ENCODE peak calls at places on chromosomes 7 and 10, in seven cellular contexts. L is cardiac muscle cell, Q is foreskin fibroblast, P is body of pancreas, A is endothelial cell, G is progenitor cell of endocrine pancreas, R is stomach. S is an unnamed sample.

GRCh38 chr10:75146780-75147179 is 35.3 kb downstream of the SAMD8 start:
- DNase-seq in R (no peak), Q (no peak), P (no peak), A (no peak), G (no peak), L (no peak), S (no peak)

GRCh38 chr10:77926566-77927342 is at the start of gene DLG5:
- DNase-seq in P (peak; percentile 69), Q (peak; percentile 61), A (peak; percentile 50), L (peak; percentile 72), G (peak; percentile 43), R (peak; percentile 67), S (peak; percentile 86)

GRCh38 chr10:24313233-24313632 is 104.3 kb downstream of the KIAA1217 start:
- DNase-seq in L (no peak), P (no peak), R (no peak), A (no peak), Q (no peak), G (no peak), S (no peak)

GRCh38 chr7:23332193-23332592 is 33.1 kb downstream of the MALSU1 start:
- DNase-seq in R (no peak), P (no peak), Q (no peak), L (no peak), A (no peak), G (no peak), S (no peak)

GRCh38 chr7:104862719-104863118 is 151.3 kb upstream of the KMT2E start:
- DNase-seq in Q (no peak), P (no peak), G (no peak), A (peak; percentile 28), R (no peak), L (peak; percentile 45), S (no peak)

GRCh38 chr7:101947899-101948298 is 130.5 kb downstream of the CUX1 start:
- DNase-seq in P (peak; percentile 57), Q (no peak), A (no peak), L (peak; percentile 80), G (no peak), R (peak; percentile 77), S (no peak)

GRCh38 chr10:66192162-66192834 is 733.5 kb upstream of the LRRTM3 start:
- DNase-seq in P (peak; percentile 13), Q (no peak), R (no peak), G (no peak), A (no peak), L (no peak), S (no peak)

GRCh38 chr10:2836921-2837662 is 230.3 kb upstream of the PFKP start:
- DNase-seq in G (no peak), P (no peak), R (no peak), Q (no peak), L (no peak), A (no peak), S (no peak)

GRCh38 chr10:44925224-44925623 is 14.1 kb downstream of the TMEM72 start:
- DNase-seq in A (peak; percentile 66), L (peak; percentile 84), R (no peak), Q (no peak), G (peak; percentile 46), P (no peak), S (peak; percentile 54)

GRCh38 chr7:75686551-75686950 is 52.2 kb downstream of the HIP1 start:
- DNase-seq in L (no peak), A (no peak), P (no peak), R (no peak), G (no peak), Q (no peak), S (no peak)

GRCh38 chr10:109899578-109900355 is 23.5 kb downstream of the XPNPEP1 start:
- DNase-seq in Q (no peak), P (peak; percentile 39), G (no peak), A (no peak), R (no peak), L (no peak), S (no peak)

GRCh38 chr10:53458007-53458406 is 685.4 kb upstream of the MBL2 start:
- DNase-seq in L (no peak), R (no peak), G (no peak), Q (no peak), P (no peak), A (no peak), S (no peak)

GRCh38 chr7:47142867-47143175 is 439.1 kb downstream of the TNS3 start:
- DNase-seq in Q (no peak), P (no peak), A (no peak), G (no peak), R (no peak), L (no peak), S (no peak)

GRCh38 chr10:16585103-16585502 is 63.4 kb upstream of the C1QL3 start:
- DNase-seq in R (no peak), P (no peak), L (no peak), Q (no peak), A (no peak), G (no peak), S (no peak)

GRCh38 chr7:106568680-106569499 is 92.1 kb downstream of the CCDC71L start:
- DNase-seq in L (no peak), P (peak; percentile 16), A (no peak), G (no peak), Q (peak; percentile 76), R (no peak), S (no peak)

GRCh38 chr7:156473476-156474240 is 166.9 kb upstream of the RNF32 start:
- DNase-seq in R (peak; percentile 56), G (no peak), Q (no peak), A (peak; percentile 46), L (peak; percentile 13), P (peak; percentile 49), S (peak; percentile 66)

GRCh38 chr10:24665001-24665400 is 58.7 kb downstream of the ARHGAP21 start:
- DNase-seq in P (no peak), L (no peak), A (no peak), Q (no peak), R (no peak), G (no peak), S (no peak)

GRCh38 chr7:47142169-47142866 is 439.6 kb downstream of the TNS3 start:
- DNase-seq in Q (no peak), A (no peak), G (no peak), R (no peak), P (no peak), L (no peak), S (no peak)

GRCh38 chr7:158649279-158649678 is 55.3 kb downstream of the NCAPG2 start:
- DNase-seq in L (no peak), P (no peak), G (no peak), A (no peak), R (no peak), Q (peak; percentile 90), S (no peak)

GRCh38 chr10:44071479-44071878 is 313.4 kb downstream of the CXCL12 start:
- DNase-seq in L (no peak), Q (peak; percentile 26), P (no peak), R (no peak), A (no peak), G (no peak), S (no peak)

GRCh38 chr7:12759112-12759511 is 71.7 kb downstream of the ARL4A start:
- DNase-seq in L (no peak), G (no peak), A (no peak), P (no peak), Q (no peak), R (no peak), S (no peak)
- TF ChIP-seq CTCF in L (no peak), G (no peak), A (no peak), P (no peak), Q (no peak), R (no peak), S (no peak)

DNA sequence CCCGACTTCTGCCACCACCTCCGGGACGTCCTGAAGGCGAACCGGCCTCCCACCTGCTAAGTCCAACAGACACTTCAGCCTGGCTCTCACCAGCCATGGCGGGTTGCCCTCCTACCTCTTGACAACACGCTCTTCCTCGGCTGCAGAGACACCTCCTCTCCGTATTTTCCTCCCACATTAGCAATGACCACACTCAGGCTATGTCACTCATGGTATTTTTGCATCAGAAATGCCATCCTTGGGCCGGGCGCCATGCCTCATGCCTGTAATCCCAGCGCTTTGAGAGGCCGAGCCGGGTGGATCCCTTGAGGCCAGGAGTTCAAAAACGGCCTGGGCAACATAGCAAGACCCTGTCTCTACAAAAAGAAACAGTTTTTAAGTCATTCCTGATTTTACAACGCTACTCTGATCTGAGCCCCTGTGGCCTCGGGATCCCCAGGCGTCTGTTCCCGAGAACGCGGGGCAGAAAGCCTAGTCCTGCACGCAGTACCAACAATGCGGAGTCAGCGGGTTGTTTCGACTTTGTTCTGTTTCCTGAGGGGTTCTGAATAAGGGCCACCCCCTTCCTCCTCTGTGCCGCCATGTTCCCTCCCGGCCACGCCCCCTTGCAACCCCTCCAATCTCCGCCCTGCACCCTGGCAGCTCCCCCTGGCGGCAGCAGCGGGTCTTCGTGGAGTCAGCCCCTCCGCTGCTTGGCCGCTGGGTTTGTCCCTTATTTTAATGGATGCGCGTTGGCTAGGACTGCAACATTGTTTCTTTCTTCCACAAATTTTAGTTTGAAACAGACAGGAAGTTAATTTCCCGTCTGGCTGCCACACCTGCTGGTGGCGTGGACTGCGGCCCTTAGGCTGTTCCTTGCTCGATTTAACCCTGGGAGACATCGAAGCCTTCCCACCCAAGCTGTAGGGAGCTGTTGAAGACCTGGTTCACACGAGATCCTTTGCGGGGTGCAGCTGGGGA is 9.7 kb upstream of the ZFAND2A start:
- DNase-seq in L (peak; percentile 47), G (peak; percentile 36), R (peak; percentile 84), A (peak; percentile 91), Q (peak; percentile 55), P (peak; percentile 84), S (no peak)
- TF ChIP-seq CTCF in L (peak; percentile 48), G (peak; percentile 46), R (peak; percentile 81), A (peak; percentile 79), Q (peak; percentile 78), P (peak; percentile 76), S (peak; percentile 46)

DNA sequence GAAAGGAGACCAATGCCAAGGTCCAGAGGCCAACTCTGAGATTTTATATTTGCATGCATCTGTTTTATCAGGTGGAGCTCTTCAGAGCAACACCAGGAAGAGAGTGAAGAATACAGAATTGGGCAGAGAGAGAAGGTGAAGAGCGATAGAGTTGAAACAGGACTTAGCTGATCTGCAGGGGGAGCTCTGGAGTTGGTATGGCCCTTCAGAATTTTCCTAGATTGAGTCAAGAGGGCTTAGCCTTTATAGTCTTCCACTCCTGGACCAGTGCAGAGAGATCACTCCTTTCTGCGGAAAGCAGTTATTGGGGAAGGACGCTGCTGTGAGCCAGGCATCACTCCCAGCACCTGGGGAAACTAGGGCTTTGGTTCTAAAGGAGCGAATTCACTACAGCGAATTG is 105.0 kb upstream of the DGKB start:
- DNase-seq in G (no peak), A (peak; percentile 18), P (no peak), R (no peak), Q (peak; percentile 1), L (peak; percentile 5), S (no peak)
- TF ChIP-seq CTCF in G (peak; percentile 39), A (no peak), P (no peak), R (no peak), Q (peak; percentile 41), L (peak; percentile 47), S (peak; percentile 37)

GRCh38 chr7:117332031-117332430 is 9.2 kb upstream of the WNT2 start:
- DNase-seq in P (no peak), R (no peak), Q (no peak), G (no peak), A (no peak), L (no peak), S (no peak)

GRCh38 chr7:117333168-117333567 is 10.3 kb upstream of the WNT2 start:
- DNase-seq in G (no peak), A (no peak), P (no peak), R (no peak), L (no peak), Q (no peak), S (no peak)

DNA sequence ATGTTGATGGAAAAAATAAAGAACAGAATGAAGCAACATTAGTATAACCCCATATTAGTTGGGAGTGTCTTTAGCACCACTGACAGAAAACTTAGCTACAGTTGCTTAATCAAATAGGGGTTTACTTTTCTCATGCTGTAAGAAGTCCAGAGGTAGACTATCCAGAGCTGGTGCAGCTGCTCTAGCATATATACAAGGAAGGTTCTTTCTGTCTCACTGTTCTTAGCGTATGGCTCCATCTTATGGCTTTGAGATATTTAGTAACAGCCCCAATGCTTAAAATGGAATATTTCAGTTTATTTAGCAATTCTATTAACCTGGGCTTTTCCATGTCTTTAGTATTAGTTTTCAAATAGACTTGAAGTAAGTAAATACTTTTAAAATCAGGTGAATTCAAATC is 15.2 kb upstream of the WNT2 start:
- DNase-seq in P (no peak), L (no peak), A (no peak), Q (peak; percentile 4), G (no peak), R (no peak), S (no peak)
- TF ChIP-seq CTCF in P (no peak), L (no peak), A (no peak), Q (no peak), G (no peak), R (no peak), S (peak; percentile 29)

S was measured in osteocyte.